ENCODE peak calls at places on chromosomes 12 and 14, in nine cellular contexts. Q is foreskin fibroblast, J is coronary artery, E is left ventricle myocardium inferior, T is sigmoid colon, L is neural progenitor cell, U is astrocyte, R is dorsolateral prefrontal cortex, V is HepG2. S is an unnamed sample.

GRCh38 chr12:124007810-124008570 is 35.0 kb downstream of the ZNF664 start:
- DNase-seq in Q (peak; percentile 40), J (peak; percentile 71), E (no peak), T (no peak), L (no peak), U (peak; percentile 14), R (no peak), V (no peak), S (peak; percentile 62)

GRCh38 chr14:35435177-35435576 is 30.6 kb upstream of the NFKBIA start:
- DNase-seq in Q (no peak), J (no peak), E (no peak), T (no peak), L (no peak), U (no peak), R (no peak), V (no peak), S (peak; percentile 20)

GRCh38 chr14:73191441-73191840 is 45.9 kb upstream of the PAPLN start:
- DNase-seq in Q (no peak), J (no peak), E (no peak), T (no peak), L (no peak), U (no peak), R (no peak), V (no peak), S (no peak)

GRCh38 chr12:108423486-108423885 is 84.4 kb upstream of the CMKLR1 start:
- DNase-seq in Q (no peak), J (no peak), E (no peak), T (no peak), L (no peak), U (no peak), R (no peak), V (no peak), S (no peak)

GRCh38 chr12:59742831-59743230 is 147.0 kb downstream of the SLC16A7 start:
- DNase-seq in Q (peak; percentile 62), J (no peak), E (no peak), T (no peak), L (no peak), U (peak; percentile 66), R (no peak), V (no peak), S (peak; percentile 33)

GRCh38 chr14:81206115-81206514 is 14.6 kb downstream of the GTF2A1 start:
- DNase-seq in Q (no peak), J (no peak), E (no peak), T (no peak), L (no peak), U (no peak), R (no peak), V (peak; percentile 3), S (no peak)

GRCh38 chr14:54763761-54764160 is 138.9 kb downstream of the GCH1 start:
- DNase-seq in Q (no peak), J (no peak), E (no peak), T (no peak), L (no peak), U (no peak), R (no peak), V (no peak), S (no peak)

GRCh38 chr12:124605869-124606774 is 38.7 kb upstream of the NCOR2 start:
- DNase-seq in Q (no peak), J (no peak), E (no peak), T (no peak), L (no peak), U (no peak), R (no peak), V (no peak), S (no peak)

GRCh38 chr12:128942960-128943477 is 89.7 kb downstream of the GLT1D1 start:
- DNase-seq in Q (no peak), J (no peak), E (no peak), T (no peak), L (no peak), U (no peak), R (no peak), V (no peak), S (no peak)

GRCh38 chr14:88841741-88842140 is 17.3 kb downstream of the TTC8 start:
- DNase-seq in Q (no peak), J (no peak), E (no peak), T (no peak), L (no peak), U (peak; percentile 52), R (no peak), V (no peak), S (no peak)

GRCh38 chr12:110037315-110037714 is 11.0 kb downstream of the C12orf76 start:
- DNase-seq in Q (no peak), J (no peak), E (no peak), T (no peak), L (no peak), U (no peak), R (peak; percentile 64), V (no peak), S (no peak)
- H3K4me3 ChIP-seq in Q (no peak overlapping the region), J (no peak overlapping the region), E (no peak overlapping the region), T (no peak overlapping the region), L (no peak overlapping the region), U (no peak overlapping the region), R (no peak overlapping the region), V (no peak overlapping the region), S (no peak overlapping the region)

GRCh38 chr14:48129472-48129871 is 454.1 kb upstream of the MDGA2 start:
- DNase-seq in Q (no peak), J (no peak), E (no peak), T (no peak), L (no peak), U (no peak), R (no peak), V (no peak), S (no peak)

GRCh38 chr14:48127674-48128073 is 452.3 kb upstream of the MDGA2 start:
- DNase-seq in Q (no peak), J (no peak), E (no peak), T (no peak), L (no peak), U (no peak), R (no peak), V (no peak), S (no peak)

DNA sequence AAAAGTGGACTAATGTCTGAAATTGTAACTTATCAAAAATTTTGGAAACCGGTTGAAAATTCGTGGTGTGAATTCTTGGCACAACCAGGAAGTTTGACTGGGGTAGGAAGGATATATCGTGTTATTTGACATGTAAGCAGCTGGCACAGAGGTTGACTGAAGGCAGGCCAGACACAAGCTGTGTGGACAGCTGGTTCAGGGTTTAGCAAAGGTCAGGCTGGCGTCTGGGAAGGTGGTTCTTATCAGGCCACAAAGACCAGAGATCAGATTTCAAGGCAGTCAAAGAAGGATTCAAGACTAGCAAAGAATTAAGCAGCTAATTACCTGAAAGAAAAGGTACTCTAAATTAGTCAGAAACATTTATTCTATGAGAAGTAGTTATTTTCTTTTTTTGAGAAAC is 450.2 kb upstream of the MDGA2 start:
- DNase-seq in Q (no peak), J (no peak), E (no peak), T (no peak), L (peak; percentile 74), U (no peak), R (no peak), V (no peak), S (no peak)
- TF ChIP-seq CTCF in Q (no peak), J (no peak), E (no peak), T (no peak), L (no peak), U (no peak), R (no peak), V (no peak), S (no peak)

GRCh38 chr14:49770212-49770817 is 2.4 kb downstream of the KLHDC2 start:
- DNase-seq in Q (peak; percentile 10), J (no peak), E (no peak), T (no peak), L (no peak), U (peak; percentile 49), R (no peak), V (peak; percentile 97), S (peak; percentile 76)
- H3K4me3 ChIP-seq in Q (peak overlapping the region; percentile 99), J (peak overlapping the region; percentile 42), E (peak overlapping the region; percentile 99), T (no peak overlapping the region), L (peak overlapping the region; percentile 20), U (peak overlapping the region; percentile 4), R (no peak overlapping the region), V (peak overlapping the region; percentile 94), S (peak overlapping the region; percentile 96)

DNA sequence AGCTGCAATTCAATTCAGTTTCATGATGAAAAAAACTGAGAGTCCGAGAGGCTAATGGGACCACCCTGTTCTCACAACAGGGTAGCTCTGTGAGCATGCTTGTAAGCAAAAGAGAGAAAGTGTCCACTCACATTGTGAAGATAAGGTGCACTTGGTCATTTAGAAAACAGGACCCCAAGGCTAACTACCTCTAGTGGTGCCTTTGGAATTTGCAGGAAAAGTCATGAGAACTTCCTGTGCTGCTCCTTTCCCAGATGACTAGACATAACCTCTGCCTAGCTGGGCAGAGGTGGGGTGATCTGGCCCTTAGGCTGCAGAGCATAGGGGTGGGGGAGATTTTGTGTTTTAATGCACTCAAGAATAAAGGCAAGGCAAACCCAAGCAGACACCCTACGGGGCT is 118.9 kb downstream of the STAB2 start:
- DNase-seq in Q (no peak), J (no peak), E (no peak), T (no peak), L (peak; percentile 14), U (no peak), R (no peak), V (peak; percentile 10), S (no peak)
- TF ChIP-seq CTCF in Q (no peak), J (no peak), E (no peak), T (no peak), L (peak; percentile 40), U (peak; percentile 10), R (no peak), V (peak; percentile 13), S (peak; percentile 29)

GRCh38 chr14:69090187-69090789 is 62.6 kb downstream of the DCAF5 start:
- DNase-seq in Q (no peak), J (no peak), E (no peak), T (no peak), L (peak; percentile 34), U (no peak), R (no peak), V (peak; percentile 33), S (peak; percentile 68)

GRCh38 chr14:69086537-69086936 is 66.4 kb downstream of the DCAF5 start:
- DNase-seq in Q (no peak), J (no peak), E (no peak), T (no peak), L (no peak), U (no peak), R (no peak), V (no peak), S (no peak)

GRCh38 chr14:69088523-69089445 is 64.1 kb downstream of the DCAF5 start:
- DNase-seq in Q (peak; percentile 51), J (no peak), E (no peak), T (no peak), L (no peak), U (peak; percentile 79), R (no peak), V (no peak), S (peak; percentile 49)

GRCh38 chr14:69084023-69084422 is 68.9 kb downstream of the DCAF5 start:
- DNase-seq in Q (no peak), J (no peak), E (no peak), T (no peak), L (no peak), U (no peak), R (no peak), V (no peak), S (no peak)

DNA sequence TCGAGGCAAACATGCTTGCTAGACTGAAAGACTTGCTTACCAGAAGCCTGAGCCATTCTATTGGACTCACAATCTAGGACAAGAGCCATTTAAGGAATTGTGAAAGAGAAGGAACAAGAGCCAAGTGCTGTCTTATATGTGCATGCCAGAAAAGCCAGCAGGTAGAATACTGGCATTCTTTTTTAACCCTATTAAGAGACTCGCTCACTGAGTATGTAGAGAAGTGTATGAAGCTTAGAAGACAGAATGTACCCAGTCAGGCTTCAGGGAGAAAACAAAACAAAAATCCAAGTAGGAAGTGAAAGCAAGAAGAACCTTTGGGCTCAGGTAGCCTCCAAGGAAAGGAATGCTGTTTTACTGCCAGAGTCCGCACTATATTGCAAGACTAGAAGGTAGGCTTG is 65.9 kb downstream of the DCAF5 start:
- DNase-seq in Q (no peak), J (no peak), E (no peak), T (no peak), L (no peak), U (peak; percentile 62), R (no peak), V (no peak), S (peak; percentile 57)
- H3K4me3 ChIP-seq in Q (no peak overlapping the region), J (no peak overlapping the region), E (no peak overlapping the region), T (no peak overlapping the region), L (no peak overlapping the region), U (no peak overlapping the region), R (no peak overlapping the region), V (no peak overlapping the region), S (no peak overlapping the region)